ENCODE peak calls at places on chromosomes 3 and 15, in five cellular contexts. O, D, S, E and L are unnamed samples.
A peak's percentile ranks its signal among the peaks of the same experiment; 100 is the strongest.

GRCh38 chr3:29764603-29765254 is 483.9 kb downstream of the RBMS3 start:
- DNase-seq in D (peak; percentile 95), S (no peak), O (no peak), E (no peak), L (no peak)

GRCh38 chr3:1987983-1988382 is 110.7 kb upstream of the CNTN4 start:
- DNase-seq in E (no peak), S (no peak), D (peak; percentile 1), O (no peak), L (no peak)

GRCh38 chr15:67146875-67147381 is 81.5 kb downstream of the SMAD3 start:
- DNase-seq in D (peak; percentile 93), E (no peak), O (no peak), S (no peak), L (no peak)

GRCh38 chr15:76678766-76679165 is 226.4 kb downstream of the SCAPER start:
- DNase-seq in S (no peak), O (no peak), D (peak; percentile 24), E (no peak), L (no peak)

GRCh38 chr15:63856711-63857458 is 23.1 kb upstream of the HERC1 start:
- DNase-seq in O (no peak), D (peak; percentile 62), E (no peak), S (no peak), L (no peak)

GRCh38 chr15:35067501-35068347 is 17.4 kb downstream of the NANOGP8 start:
- DNase-seq in S (no peak), E (no peak), O (no peak), D (peak; percentile 8), L (no peak)

GRCh38 chr3:10911350-10912002 is 81.1 kb upstream of the SLC6A1 start:
- DNase-seq in E (no peak), D (no peak), O (no peak), S (no peak), L (no peak)

GRCh38 chr3:42012378-42012934 is 50.6 kb upstream of the ULK4 start:
- DNase-seq in E (no peak), O (peak; percentile 59), S (no peak), D (no peak), L (no peak)

GRCh38 chr15:67462802-67463201 is 58.1 kb upstream of the C15orf61 start:
- DNase-seq in E (no peak), S (no peak), O (no peak), D (no peak), L (no peak)

GRCh38 chr3:109772520-109772919 is 435.2 kb upstream of the DPPA4 start:
- DNase-seq in O (no peak), S (no peak), E (no peak), D (no peak), L (no peak)

GRCh38 chr15:100761253-100761935 is 118.2 kb upstream of the ALDH1A3 start:
- DNase-seq in E (no peak), O (no peak), S (no peak), D (no peak), L (no peak)

GRCh38 chr15:35496585-35496984 is 49.4 kb downstream of the DPH6 start:
- DNase-seq in O (no peak), E (no peak), S (no peak), D (no peak), L (no peak)

GRCh38 chr15:100092034-100092433 is 249.7 kb downstream of the ADAMTS17 start:
- DNase-seq in S (no peak), E (no peak), D (no peak), O (no peak), L (no peak)

GRCh38 chr15:90046846-90047481 is 45.8 kb downstream of the ZNF710 start:
- DNase-seq in S (no peak), E (no peak), D (no peak), O (no peak), L (no peak)

GRCh38 chr3:136752046-136752326 is 192 bp downstream of the STAG1 start:
- DNase-seq in E (no peak), O (no peak), D (no peak), S (no peak), L (no peak)

GRCh38 chr15:53576841-53577240 is 182.6 kb downstream of the WDR72 start:
- DNase-seq in S (no peak), O (no peak), E (no peak), D (no peak), L (no peak)

GRCh38 chr3:161072076-161072697 is 33.0 kb downstream of the B3GALNT1 start:
- DNase-seq in S (no peak), O (no peak), E (no peak), D (no peak), L (no peak)

GRCh38 chr15:67544475-67544874 is 2.0 kb downstream of the MAP2K5 start:
- DNase-seq in D (no peak), S (no peak), O (no peak), E (no peak), L (no peak)

GRCh38 chr15:57406040-57406772 is 29.9 kb downstream of the CGNL1 start:
- DNase-seq in O (no peak), D (peak; percentile 47), E (no peak), S (no peak), L (no peak)

GRCh38 chr15:37576952-37577351 is 357.5 kb upstream of the TMCO5A start:
- DNase-seq in E (no peak), D (no peak), O (no peak), S (no peak), L (no peak)

GRCh38 chr3:124700880-124701684 is 29.2 kb upstream of the UMPS start:
- DNase-seq in E (no peak), O (no peak), D (peak; percentile 56), S (no peak), L (no peak)

GRCh38 chr3:30551266-30551665 is 55.1 kb upstream of the TGFBR2 start:
- DNase-seq in S (no peak), O (no peak), E (no peak), D (no peak), L (no peak)

GRCh38 chr15:35437157-35437556 is 108.8 kb downstream of the DPH6 start:
- DNase-seq in E (no peak), O (no peak), D (peak; percentile 65), S (no peak), L (no peak)

GRCh38 chr3:195025056-195025880 is 245.7 kb downstream of the XXYLT1 start:
- DNase-seq in E (no peak), S (no peak), O (no peak), D (no peak), L (no peak)

GRCh38 chr3:111669926-111670630 is 74.9 kb upstream of the ZBED2 start:
- DNase-seq in E (no peak), D (peak; percentile 51), S (no peak), O (no peak), L (no peak)

GRCh38 chr3:117752984-117753717 is 1043.6 kb downstream of the TUSC7 start:
- DNase-seq in O (no peak), D (peak; percentile 59), E (no peak), S (no peak), L (no peak)

GRCh38 chr3:150251654-150252053 is 156.4 kb upstream of the TSC22D2 start:
- DNase-seq in O (no peak), S (no peak), D (peak; percentile 66), E (no peak), L (no peak)

GRCh38 chr15:38254065-38254883 is 1.6 kb downstream of the SPRED1 start:
- DNase-seq in S (no peak), E (no peak), D (peak; percentile 83), O (peak; percentile 51), L (no peak)

GRCh38 chr15:32909431-32909830 is 191.6 kb downstream of the GREM1 start:
- DNase-seq in D (peak; percentile 57), E (no peak), S (no peak), O (no peak), L (no peak)

GRCh38 chr3:146124141-146124801 is 36.7 kb downstream of the PLOD2 start:
- DNase-seq in S (no peak), O (no peak), D (peak; percentile 63), E (no peak), L (no peak)